ENCODE peak calls at places on chromosome 7, in six cellular contexts. One of them, this sample, is unnamed.

GRCh38 chr7:151062111-151062398 is 2.7 kb downstream of the SLC4A2 start:
- DNase-seq in right cardiac atrium: no peak
- DNase-seq in stimulated activated CD8-positive, alpha-beta memory T cell treated with anti-CD3 and anti-CD28 coated beads, Interleukin-4, amount 100 ng/mL, for 24 hours: no peak
- DNase-seq in kidney epithelial cell: no peak
- DNase-seq in colonic mucosa: no peak
- DNase-seq in NCI-H510A treated with DMSO at 0.1 percent for 48 hours: no peak
- DNase-seq in this sample: no peak

GRCh38 chr7:85508642-85509429 is 322.0 kb upstream of the SEMA3D start:
- DNase-seq in right cardiac atrium: no peak
- DNase-seq in stimulated activated CD8-positive, alpha-beta memory T cell treated with anti-CD3 and anti-CD28 coated beads, Interleukin-4, amount 100 ng/mL, for 24 hours: no peak
- DNase-seq in kidney epithelial cell: peak; percentile 23
- DNase-seq in colonic mucosa: no peak
- DNase-seq in NCI-H510A treated with DMSO at 0.1 percent for 48 hours: no peak
- DNase-seq in this sample: no peak

GRCh38 chr7:139631520-139632031 is 108.1 kb downstream of the CLEC2L start:
- DNase-seq in right cardiac atrium: no peak
- DNase-seq in stimulated activated CD8-positive, alpha-beta memory T cell treated with anti-CD3 and anti-CD28 coated beads, Interleukin-4, amount 100 ng/mL, for 24 hours: no peak
- DNase-seq in kidney epithelial cell: no peak
- DNase-seq in colonic mucosa: no peak
- DNase-seq in NCI-H510A treated with DMSO at 0.1 percent for 48 hours: no peak
- DNase-seq in this sample: no peak

GRCh38 chr7:106657085-106657991 is 3.6 kb downstream of the CCDC71L start:
- DNase-seq in right cardiac atrium: no peak
- DNase-seq in stimulated activated CD8-positive, alpha-beta memory T cell treated with anti-CD3 and anti-CD28 coated beads, Interleukin-4, amount 100 ng/mL, for 24 hours: no peak
- DNase-seq in kidney epithelial cell: no peak
- DNase-seq in colonic mucosa: no peak
- DNase-seq in NCI-H510A treated with DMSO at 0.1 percent for 48 hours: no peak
- DNase-seq in this sample: no peak

GRCh38 chr7:23346316-23346715 is 47.2 kb downstream of the MALSU1 start:
- DNase-seq in right cardiac atrium: no peak
- DNase-seq in stimulated activated CD8-positive, alpha-beta memory T cell treated with anti-CD3 and anti-CD28 coated beads, Interleukin-4, amount 100 ng/mL, for 24 hours: no peak
- DNase-seq in kidney epithelial cell: no peak
- DNase-seq in colonic mucosa: no peak
- DNase-seq in NCI-H510A treated with DMSO at 0.1 percent for 48 hours: no peak
- DNase-seq in this sample: no peak

GRCh38 chr7:3027005-3027404 is 16.7 kb downstream of the CARD11 start:
- DNase-seq in right cardiac atrium: no peak
- DNase-seq in stimulated activated CD8-positive, alpha-beta memory T cell treated with anti-CD3 and anti-CD28 coated beads, Interleukin-4, amount 100 ng/mL, for 24 hours: no peak
- DNase-seq in kidney epithelial cell: no peak
- DNase-seq in colonic mucosa: no peak
- DNase-seq in NCI-H510A treated with DMSO at 0.1 percent for 48 hours: no peak
- DNase-seq in this sample: no peak

GRCh38 chr7:142376356-142376997 is 118.6 kb upstream of the PRSS58 start:
- DNase-seq in right cardiac atrium: no peak
- DNase-seq in stimulated activated CD8-positive, alpha-beta memory T cell treated with anti-CD3 and anti-CD28 coated beads, Interleukin-4, amount 100 ng/mL, for 24 hours: no peak
- DNase-seq in kidney epithelial cell: no peak
- DNase-seq in colonic mucosa: no peak
- DNase-seq in NCI-H510A treated with DMSO at 0.1 percent for 48 hours: no peak
- DNase-seq in this sample: no peak

GRCh38 chr7:114345494-114345893 is 69.1 kb upstream of the FOXP2 start:
- DNase-seq in right cardiac atrium: no peak
- DNase-seq in stimulated activated CD8-positive, alpha-beta memory T cell treated with anti-CD3 and anti-CD28 coated beads, Interleukin-4, amount 100 ng/mL, for 24 hours: no peak
- DNase-seq in kidney epithelial cell: no peak
- DNase-seq in colonic mucosa: no peak
- DNase-seq in NCI-H510A treated with DMSO at 0.1 percent for 48 hours: no peak
- DNase-seq in this sample: no peak

GRCh38 chr7:83001362-83002040 is 161.2 kb downstream of the PCLO start:
- DNase-seq in right cardiac atrium: no peak
- DNase-seq in stimulated activated CD8-positive, alpha-beta memory T cell treated with anti-CD3 and anti-CD28 coated beads, Interleukin-4, amount 100 ng/mL, for 24 hours: no peak
- DNase-seq in kidney epithelial cell: peak; percentile 39
- DNase-seq in colonic mucosa: no peak
- DNase-seq in NCI-H510A treated with DMSO at 0.1 percent for 48 hours: no peak
- DNase-seq in this sample: no peak

GRCh38 chr7:17532861-17533404 is 234.5 kb downstream of the AHR start:
- DNase-seq in right cardiac atrium: no peak
- DNase-seq in stimulated activated CD8-positive, alpha-beta memory T cell treated with anti-CD3 and anti-CD28 coated beads, Interleukin-4, amount 100 ng/mL, for 24 hours: no peak
- DNase-seq in kidney epithelial cell: peak; percentile 93
- DNase-seq in colonic mucosa: no peak
- DNase-seq in NCI-H510A treated with DMSO at 0.1 percent for 48 hours: no peak
- DNase-seq in this sample: no peak

GRCh38 chr7:144785491-144785890 is 50.4 kb downstream of the TPK1 start:
- DNase-seq in right cardiac atrium: no peak
- DNase-seq in stimulated activated CD8-positive, alpha-beta memory T cell treated with anti-CD3 and anti-CD28 coated beads, Interleukin-4, amount 100 ng/mL, for 24 hours: no peak
- DNase-seq in kidney epithelial cell: no peak
- DNase-seq in colonic mucosa: no peak
- DNase-seq in NCI-H510A treated with DMSO at 0.1 percent for 48 hours: no peak
- DNase-seq in this sample: no peak

GRCh38 chr7:134742688-134743350 is 36.6 kb upstream of the CALD1 start:
- DNase-seq in right cardiac atrium: peak; percentile 74
- DNase-seq in stimulated activated CD8-positive, alpha-beta memory T cell treated with anti-CD3 and anti-CD28 coated beads, Interleukin-4, amount 100 ng/mL, for 24 hours: no peak
- DNase-seq in kidney epithelial cell: no peak
- DNase-seq in colonic mucosa: peak; percentile 26
- DNase-seq in NCI-H510A treated with DMSO at 0.1 percent for 48 hours: no peak
- DNase-seq in this sample: no peak

GRCh38 chr7:118184392-118184899 is 482 bp downstream of the LSM8 start:
- DNase-seq in right cardiac atrium: no peak
- DNase-seq in stimulated activated CD8-positive, alpha-beta memory T cell treated with anti-CD3 and anti-CD28 coated beads, Interleukin-4, amount 100 ng/mL, for 24 hours: no peak
- DNase-seq in kidney epithelial cell: no peak
- DNase-seq in colonic mucosa: no peak
- DNase-seq in NCI-H510A treated with DMSO at 0.1 percent for 48 hours: no peak
- DNase-seq in this sample: no peak

GRCh38 chr7:155711081-155711480 is 66.6 kb downstream of the RBM33 start:
- DNase-seq in right cardiac atrium: no peak
- DNase-seq in stimulated activated CD8-positive, alpha-beta memory T cell treated with anti-CD3 and anti-CD28 coated beads, Interleukin-4, amount 100 ng/mL, for 24 hours: no peak
- DNase-seq in kidney epithelial cell: no peak
- DNase-seq in colonic mucosa: no peak
- DNase-seq in NCI-H510A treated with DMSO at 0.1 percent for 48 hours: no peak
- DNase-seq in this sample: no peak

GRCh38 chr7:147833549-147833948 is 757.0 kb upstream of the C7orf33 start:
- DNase-seq in right cardiac atrium: no peak
- DNase-seq in stimulated activated CD8-positive, alpha-beta memory T cell treated with anti-CD3 and anti-CD28 coated beads, Interleukin-4, amount 100 ng/mL, for 24 hours: no peak
- DNase-seq in kidney epithelial cell: no peak
- DNase-seq in colonic mucosa: no peak
- DNase-seq in NCI-H510A treated with DMSO at 0.1 percent for 48 hours: no peak
- DNase-seq in this sample: no peak

GRCh38 chr7:50782376-50783208 is at the start of gene GRB10:
- DNase-seq in right cardiac atrium: peak; percentile 82
- DNase-seq in stimulated activated CD8-positive, alpha-beta memory T cell treated with anti-CD3 and anti-CD28 coated beads, Interleukin-4, amount 100 ng/mL, for 24 hours: no peak
- DNase-seq in kidney epithelial cell: no peak
- DNase-seq in colonic mucosa: no peak
- DNase-seq in NCI-H510A treated with DMSO at 0.1 percent for 48 hours: peak; percentile 28
- DNase-seq in this sample: no peak

GRCh38 chr7:98116656-98117461 is 10.2 kb downstream of the LMTK2 start:
- DNase-seq in right cardiac atrium: no peak
- DNase-seq in stimulated activated CD8-positive, alpha-beta memory T cell treated with anti-CD3 and anti-CD28 coated beads, Interleukin-4, amount 100 ng/mL, for 24 hours: no peak
- DNase-seq in kidney epithelial cell: no peak
- DNase-seq in colonic mucosa: no peak
- DNase-seq in NCI-H510A treated with DMSO at 0.1 percent for 48 hours: peak; percentile 51
- DNase-seq in this sample: no peak

GRCh38 chr7:6462094-6462493 is 14.3 kb upstream of the DAGLB start:
- DNase-seq in right cardiac atrium: no peak
- DNase-seq in stimulated activated CD8-positive, alpha-beta memory T cell treated with anti-CD3 and anti-CD28 coated beads, Interleukin-4, amount 100 ng/mL, for 24 hours: no peak
- DNase-seq in kidney epithelial cell: no peak
- DNase-seq in colonic mucosa: no peak
- DNase-seq in NCI-H510A treated with DMSO at 0.1 percent for 48 hours: no peak
- DNase-seq in this sample: no peak

GRCh38 chr7:119197872-119198527 is 973.5 kb downstream of the ANKRD7 start:
- DNase-seq in right cardiac atrium: no peak
- DNase-seq in stimulated activated CD8-positive, alpha-beta memory T cell treated with anti-CD3 and anti-CD28 coated beads, Interleukin-4, amount 100 ng/mL, for 24 hours: no peak
- DNase-seq in kidney epithelial cell: peak; percentile 37
- DNase-seq in colonic mucosa: peak; percentile 29
- DNase-seq in NCI-H510A treated with DMSO at 0.1 percent for 48 hours: peak; percentile 28
- DNase-seq in this sample: no peak